ENCODE peak calls at places on chromosomes 16 and 17, in six cellular contexts. One of them, this sample, is unnamed.

GRCh38 chr16:26175944-26176343 is 484.2 kb downstream of the HS3ST4 start:
- DNase-seq in endodermal cell: peak; percentile 43
- DNase-seq in neural progenitor cell: no peak
- DNase-seq in fibroblast of lung: no peak
- DNase-seq in CD8-positive, alpha-beta memory T cell: no peak
- DNase-seq in tibial nerve: no peak
- DNase-seq in this sample: no peak

GRCh38 chr16:29321585-29321984 is 84.9 kb downstream of the NPIPB11 start:
- DNase-seq in neural progenitor cell: peak; percentile 53
- DNase-seq in tibial nerve: no peak
- DNase-seq in CD8-positive, alpha-beta memory T cell: no peak
- DNase-seq in endodermal cell: no peak
- DNase-seq in fibroblast of lung: no peak
- DNase-seq in this sample: no peak

GRCh38 chr16:87828071-87828971 is 41.0 kb downstream of the SLC7A5 start:
- DNase-seq in endodermal cell: no peak
- DNase-seq in CD8-positive, alpha-beta memory T cell: no peak
- DNase-seq in neural progenitor cell: no peak
- DNase-seq in tibial nerve: no peak
- DNase-seq in fibroblast of lung: no peak
- DNase-seq in this sample: no peak

GRCh38 chr16:22278841-22279240 is 18.4 kb upstream of the POLR3E start:
- DNase-seq in tibial nerve: no peak
- DNase-seq in fibroblast of lung: no peak
- DNase-seq in endodermal cell: no peak
- DNase-seq in neural progenitor cell: peak; percentile 17
- DNase-seq in CD8-positive, alpha-beta memory T cell: no peak
- DNase-seq in this sample: no peak

GRCh38 chr16:14303654-14304394 is 232.7 kb downstream of the MRTFB start:
- DNase-seq in tibial nerve: no peak
- DNase-seq in neural progenitor cell: peak; percentile 47
- DNase-seq in endodermal cell: peak; percentile 75
- DNase-seq in fibroblast of lung: no peak
- DNase-seq in CD8-positive, alpha-beta memory T cell: no peak
- DNase-seq in this sample: no peak

GRCh38 chr16:19114359-19115147 is 789 bp downstream of the ITPRIPL2 start:
- DNase-seq in neural progenitor cell: peak; percentile 44
- DNase-seq in CD8-positive, alpha-beta memory T cell: no peak
- DNase-seq in fibroblast of lung: peak; percentile 74
- DNase-seq in endodermal cell: peak; percentile 87
- DNase-seq in tibial nerve: peak; percentile 54
- DNase-seq in this sample: no peak

GRCh38 chr17:41655611-41656111 is 31.3 kb upstream of the KRT17 start:
- DNase-seq in endodermal cell: peak; percentile 92
- DNase-seq in CD8-positive, alpha-beta memory T cell: no peak
- DNase-seq in fibroblast of lung: no peak
- DNase-seq in tibial nerve: peak; percentile 29
- DNase-seq in neural progenitor cell: peak; percentile 71
- DNase-seq in this sample: no peak

GRCh38 chr17:68199837-68200688 is 47.8 kb upstream of the AMZ2 start:
- DNase-seq in neural progenitor cell: peak; percentile 21
- DNase-seq in fibroblast of lung: no peak
- DNase-seq in CD8-positive, alpha-beta memory T cell: no peak
- DNase-seq in endodermal cell: no peak
- DNase-seq in tibial nerve: no peak
- DNase-seq in this sample: no peak

GRCh38 chr17:27565874-27566672 is 64.9 kb upstream of the LGALS9 start:
- DNase-seq in fibroblast of lung: peak; percentile 75
- DNase-seq in neural progenitor cell: no peak
- DNase-seq in tibial nerve: no peak
- DNase-seq in endodermal cell: no peak
- DNase-seq in CD8-positive, alpha-beta memory T cell: no peak
- DNase-seq in this sample: no peak

GRCh38 chr16:53726625-53727024 is 22.7 kb downstream of the FTO start:
- DNase-seq in endodermal cell: no peak
- DNase-seq in CD8-positive, alpha-beta memory T cell: no peak
- DNase-seq in neural progenitor cell: peak; percentile 40
- DNase-seq in tibial nerve: no peak
- DNase-seq in fibroblast of lung: no peak
- DNase-seq in this sample: no peak

GRCh38 chr16:28107232-28107631 is 43.7 kb upstream of the GSG1L start:
- DNase-seq in endodermal cell: peak; percentile 18
- DNase-seq in CD8-positive, alpha-beta memory T cell: no peak
- DNase-seq in fibroblast of lung: no peak
- DNase-seq in neural progenitor cell: no peak
- DNase-seq in tibial nerve: no peak
- DNase-seq in this sample: no peak

GRCh38 chr16:3691778-3692177 is 25.5 kb downstream of the TRAP1 start:
- DNase-seq in endodermal cell: no peak
- DNase-seq in tibial nerve: no peak
- DNase-seq in neural progenitor cell: no peak
- DNase-seq in CD8-positive, alpha-beta memory T cell: no peak
- DNase-seq in fibroblast of lung: no peak
- DNase-seq in this sample: no peak
- H3K4me1 ChIP-seq in endodermal cell: peaks cover 7% of the 10 kb centered on the region
- H3K4me1 ChIP-seq in tibial nerve: no peaks in the 10 kb centered on the region
- H3K4me1 ChIP-seq in neural progenitor cell: no peaks in the 10 kb centered on the region
- H3K4me1 ChIP-seq in CD8-positive, alpha-beta memory T cell: peaks cover 6% of the 10 kb centered on the region
- H3K4me1 ChIP-seq in fibroblast of lung: peaks cover 5% of the 10 kb centered on the region
- H3K4me1 ChIP-seq in this sample: peaks cover 7% of the 10 kb centered on the region

GRCh38 chr17:73231841-73232586 is 29.7 kb downstream of the CPSF4L start:
- DNase-seq in tibial nerve: peak; percentile 94
- DNase-seq in CD8-positive, alpha-beta memory T cell: peak; percentile 97
- DNase-seq in fibroblast of lung: peak; percentile 90
- DNase-seq in neural progenitor cell: peak; percentile 97
- DNase-seq in endodermal cell: peak; percentile 100
- DNase-seq in this sample: peak; percentile 95

GRCh38 chr17:73231363-73231762 is 30.3 kb downstream of the CPSF4L start:
- DNase-seq in tibial nerve: no peak
- DNase-seq in CD8-positive, alpha-beta memory T cell: no peak
- DNase-seq in fibroblast of lung: peak; percentile 21
- DNase-seq in neural progenitor cell: no peak
- DNase-seq in endodermal cell: no peak
- DNase-seq in this sample: no peak

GRCh38 chr17:73227944-73228343 is 33.7 kb downstream of the CPSF4L start:
- DNase-seq in fibroblast of lung: no peak
- DNase-seq in tibial nerve: no peak
- DNase-seq in CD8-positive, alpha-beta memory T cell: no peak
- DNase-seq in neural progenitor cell: no peak
- DNase-seq in endodermal cell: no peak
- DNase-seq in this sample: no peak

GRCh38 chr17:73228748-73229236 is 32.9 kb downstream of the CPSF4L start:
- DNase-seq in endodermal cell: peak; percentile 70
- DNase-seq in CD8-positive, alpha-beta memory T cell: no peak
- DNase-seq in neural progenitor cell: no peak
- DNase-seq in tibial nerve: peak; percentile 52
- DNase-seq in fibroblast of lung: peak; percentile 89
- DNase-seq in this sample: no peak

DNA sequence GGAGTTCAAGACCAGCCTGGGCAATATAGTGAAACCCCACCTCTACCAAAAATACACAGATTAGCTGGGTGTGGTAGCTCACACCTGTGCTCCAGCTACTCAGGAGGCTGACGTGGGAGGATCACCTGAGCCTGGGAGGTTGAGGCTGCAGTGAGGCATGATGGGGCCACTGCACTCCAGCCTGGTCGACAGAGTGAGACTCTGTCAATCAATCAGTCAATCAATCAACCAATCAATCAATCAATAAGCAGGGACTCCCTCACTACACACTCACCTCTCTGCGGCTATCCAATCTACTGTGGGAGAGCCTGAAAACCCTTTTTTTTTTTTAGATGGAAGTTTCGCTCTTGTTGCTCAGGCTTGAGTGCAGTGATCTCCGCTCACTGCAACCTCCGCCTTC is 31.6 kb downstream of the CPSF4L start:
- DNase-seq in neural progenitor cell: no peak
- DNase-seq in endodermal cell: peak; percentile 45
- DNase-seq in fibroblast of lung: no peak
- DNase-seq in CD8-positive, alpha-beta memory T cell: no peak
- DNase-seq in tibial nerve: no peak
- DNase-seq in this sample: no peak
- H3K4me1 ChIP-seq in neural progenitor cell: peaks cover 23% of the 10 kb centered on the region
- H3K4me1 ChIP-seq in endodermal cell: peaks cover 11% of the 10 kb centered on the region
- H3K4me1 ChIP-seq in fibroblast of lung: peaks cover 20% of the 10 kb centered on the region
- H3K4me1 ChIP-seq in CD8-positive, alpha-beta memory T cell: peaks cover 57% of the 10 kb centered on the region
- H3K4me1 ChIP-seq in tibial nerve: peaks cover 2% of the 10 kb centered on the region
- H3K4me1 ChIP-seq in this sample: peaks cover 69% of the 10 kb centered on the region

GRCh38 chr17:66150708-66151107 is 41.2 kb downstream of the CEP112 start:
- DNase-seq in CD8-positive, alpha-beta memory T cell: no peak
- DNase-seq in tibial nerve: no peak
- DNase-seq in neural progenitor cell: no peak
- DNase-seq in fibroblast of lung: no peak
- DNase-seq in endodermal cell: no peak
- DNase-seq in this sample: no peak
- H3K4me1 ChIP-seq in CD8-positive, alpha-beta memory T cell: no peaks in the 10 kb centered on the region
- H3K4me1 ChIP-seq in tibial nerve: no peaks in the 10 kb centered on the region
- H3K4me1 ChIP-seq in neural progenitor cell: no peaks in the 10 kb centered on the region
- H3K4me1 ChIP-seq in fibroblast of lung: peaks cover 2% of the 10 kb centered on the region
- H3K4me1 ChIP-seq in endodermal cell: no peaks in the 10 kb centered on the region
- H3K4me1 ChIP-seq in this sample: no peaks in the 10 kb centered on the region

GRCh38 chr16:24988593-24989338 is 26.4 kb downstream of the ARHGAP17 start:
- DNase-seq in CD8-positive, alpha-beta memory T cell: no peak
- DNase-seq in endodermal cell: no peak
- DNase-seq in tibial nerve: no peak
- DNase-seq in fibroblast of lung: peak; percentile 85
- DNase-seq in neural progenitor cell: no peak
- DNase-seq in this sample: no peak

GRCh38 chr16:24984903-24985675 is 30.1 kb downstream of the ARHGAP17 start:
- DNase-seq in endodermal cell: no peak
- DNase-seq in neural progenitor cell: no peak
- DNase-seq in tibial nerve: no peak
- DNase-seq in CD8-positive, alpha-beta memory T cell: no peak
- DNase-seq in fibroblast of lung: no peak
- DNase-seq in this sample: no peak

GRCh38 chr16:24984101-24984500 is 31.1 kb downstream of the ARHGAP17 start:
- DNase-seq in neural progenitor cell: no peak
- DNase-seq in endodermal cell: no peak
- DNase-seq in fibroblast of lung: no peak
- DNase-seq in CD8-positive, alpha-beta memory T cell: no peak
- DNase-seq in tibial nerve: no peak
- DNase-seq in this sample: no peak

GRCh38 chr16:24988137-24988535 is 27.0 kb downstream of the ARHGAP17 start:
- DNase-seq in fibroblast of lung: peak; percentile 53
- DNase-seq in neural progenitor cell: no peak
- DNase-seq in endodermal cell: no peak
- DNase-seq in CD8-positive, alpha-beta memory T cell: no peak
- DNase-seq in tibial nerve: no peak
- DNase-seq in this sample: no peak

DNA sequence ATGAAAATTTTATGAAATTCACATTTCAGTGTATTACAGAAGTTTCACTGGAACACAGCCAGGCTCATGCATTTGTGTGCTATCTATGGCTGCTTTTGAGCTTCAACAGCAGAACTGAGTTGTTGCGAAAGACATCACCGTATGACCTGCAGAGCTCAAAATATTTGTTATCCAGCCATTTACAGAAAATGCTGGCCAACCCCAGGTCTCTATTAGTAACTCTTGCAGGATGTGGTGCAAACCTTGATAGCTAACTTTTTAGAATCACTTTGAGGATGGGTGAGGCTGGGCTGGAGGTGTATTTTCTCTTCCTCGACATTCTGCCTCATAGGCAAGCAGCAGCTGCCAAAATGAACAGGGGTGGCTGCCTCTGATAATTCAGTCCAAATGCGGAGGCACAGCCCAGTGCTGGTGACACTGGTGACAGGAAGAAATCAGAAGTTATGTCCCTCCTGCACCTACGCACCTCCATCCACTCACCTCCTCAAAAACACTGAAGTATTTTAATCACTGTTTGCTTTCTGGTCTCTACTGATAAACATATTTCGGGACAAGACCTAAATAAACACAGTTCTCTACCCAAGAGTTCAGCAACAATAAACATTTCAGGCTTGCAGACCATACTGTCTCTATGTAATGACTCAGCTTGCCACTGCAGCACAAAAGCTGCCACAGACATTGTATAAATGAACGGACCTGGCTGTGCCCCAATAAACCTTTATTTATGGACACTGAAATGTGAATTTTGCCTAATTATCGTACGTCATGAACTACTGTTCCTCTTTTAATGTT is 28.5 kb downstream of the ARHGAP17 start:
- DNase-seq in CD8-positive, alpha-beta memory T cell: no peak
- DNase-seq in endodermal cell: no peak
- DNase-seq in neural progenitor cell: no peak
- DNase-seq in fibroblast of lung: peak; percentile 91
- DNase-seq in tibial nerve: no peak
- DNase-seq in this sample: no peak
- H3K4me1 ChIP-seq in CD8-positive, alpha-beta memory T cell: peaks cover 7% of the 10 kb centered on the region
- H3K4me1 ChIP-seq in endodermal cell: peaks cover 11% of the 10 kb centered on the region
- H3K4me1 ChIP-seq in neural progenitor cell: peaks cover 8% of the 10 kb centered on the region
- H3K4me1 ChIP-seq in fibroblast of lung: peaks cover 49% of the 10 kb centered on the region
- H3K4me1 ChIP-seq in tibial nerve: no peaks in the 10 kb centered on the region
- H3K4me1 ChIP-seq in this sample: peaks cover 38% of the 10 kb centered on the region

GRCh38 chr16:85006639-85007038 is 4.7 kb downstream of the ZDHHC7 start:
- DNase-seq in fibroblast of lung: peak; percentile 55
- DNase-seq in endodermal cell: no peak
- DNase-seq in tibial nerve: no peak
- DNase-seq in CD8-positive, alpha-beta memory T cell: no peak
- DNase-seq in neural progenitor cell: no peak
- DNase-seq in this sample: no peak
- H3K4me1 ChIP-seq in fibroblast of lung: peaks cover 37% of the 10 kb centered on the region
- H3K4me1 ChIP-seq in endodermal cell: no peaks in the 10 kb centered on the region
- H3K4me1 ChIP-seq in tibial nerve: no peaks in the 10 kb centered on the region
- H3K4me1 ChIP-seq in CD8-positive, alpha-beta memory T cell: peaks cover 56% of the 10 kb centered on the region
- H3K4me1 ChIP-seq in neural progenitor cell: peaks cover 22% of the 10 kb centered on the region
- H3K4me1 ChIP-seq in this sample: peaks cover 62% of the 10 kb centered on the region

DNA sequence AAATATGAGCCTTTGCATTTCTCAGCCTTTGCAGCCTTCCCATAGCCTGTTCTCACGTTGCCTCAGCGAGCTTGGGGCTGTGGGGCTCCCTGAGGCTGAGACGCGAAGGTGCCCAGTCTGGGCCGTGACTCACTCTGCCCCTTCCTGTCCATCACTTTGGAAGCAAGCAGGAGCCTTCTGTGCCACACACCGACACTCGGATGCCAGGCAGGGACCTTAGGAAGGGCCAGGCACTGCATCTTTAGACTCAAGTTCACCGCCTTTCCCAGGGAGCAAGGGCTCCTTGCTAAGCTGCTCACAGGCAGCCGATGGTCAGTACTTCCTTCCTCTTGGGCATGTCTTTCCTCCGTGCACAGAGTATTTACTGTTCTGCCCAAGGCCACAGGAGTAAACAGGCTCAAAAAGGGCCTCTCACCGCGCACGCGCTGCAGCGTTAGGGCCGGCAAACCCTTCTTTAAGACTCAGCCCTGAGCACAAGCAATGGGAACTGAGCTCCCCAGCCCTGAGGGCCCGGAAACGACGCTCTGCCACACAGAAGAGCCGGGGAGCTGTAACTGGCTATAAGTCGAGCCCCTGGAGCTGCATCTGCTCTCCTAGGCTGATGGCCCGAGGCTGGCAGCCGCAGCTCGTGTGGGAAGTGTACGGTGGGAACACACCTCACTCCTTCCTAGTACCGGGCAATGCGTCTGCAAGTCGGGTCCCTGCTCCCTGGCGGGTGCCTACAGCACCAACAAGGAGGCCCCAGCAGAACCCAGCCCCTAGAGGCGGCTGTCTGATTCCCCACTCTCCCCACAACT is 7.2 kb downstream of the TIMM22 start:
- DNase-seq in endodermal cell: no peak
- DNase-seq in tibial nerve: no peak
- DNase-seq in CD8-positive, alpha-beta memory T cell: no peak
- DNase-seq in neural progenitor cell: no peak
- DNase-seq in fibroblast of lung: no peak
- DNase-seq in this sample: no peak
- H3K4me1 ChIP-seq in endodermal cell: peaks cover 11% of the 10 kb centered on the region
- H3K4me1 ChIP-seq in tibial nerve: peaks cover 4% of the 10 kb centered on the region
- H3K4me1 ChIP-seq in CD8-positive, alpha-beta memory T cell: no peaks in the 10 kb centered on the region
- H3K4me1 ChIP-seq in neural progenitor cell: no peaks in the 10 kb centered on the region
- H3K4me1 ChIP-seq in fibroblast of lung: peaks cover 53% of the 10 kb centered on the region
- H3K4me1 ChIP-seq in this sample: no peaks in the 10 kb centered on the region

GRCh38 chr17:64077409-64077808 is 52.5 kb downstream of the ERN1 start:
- DNase-seq in CD8-positive, alpha-beta memory T cell: no peak
- DNase-seq in tibial nerve: no peak
- DNase-seq in fibroblast of lung: no peak
- DNase-seq in endodermal cell: no peak
- DNase-seq in neural progenitor cell: no peak
- DNase-seq in this sample: no peak
- H3K4me1 ChIP-seq in CD8-positive, alpha-beta memory T cell: peaks cover 25% of the 10 kb centered on the region
- H3K4me1 ChIP-seq in tibial nerve: no peaks in the 10 kb centered on the region
- H3K4me1 ChIP-seq in fibroblast of lung: no peaks in the 10 kb centered on the region
- H3K4me1 ChIP-seq in endodermal cell: peaks cover 2% of the 10 kb centered on the region
- H3K4me1 ChIP-seq in neural progenitor cell: no peaks in the 10 kb centered on the region
- H3K4me1 ChIP-seq in this sample: peaks cover 43% of the 10 kb centered on the region